ENCODE peak calls at places on chromosomes 5 and 9, in eight cellular contexts. A is pancreas, U is GM12864, I is cardiac fibroblast, Y is omental fat pad, G is OCI-LY7, J is body of pancreas, L is Calu3. R is an unnamed sample.

GRCh38 chr5:127280494-127281220 is 9.9 kb upstream of the MEGF10 start:
- DNase-seq in A (peak; percentile 38), U (no peak), I (no peak), Y (no peak), G (no peak), J (peak; percentile 47), L (no peak), R (no peak)

GRCh38 chr9:98944130-98945074 is 695 bp downstream of the COL15A1 start:
- DNase-seq in A (peak; percentile 27), U (no peak), I (peak; percentile 22), Y (no peak), G (no peak), J (peak; percentile 25), L (peak; percentile 6), R (no peak)

GRCh38 chr9:25461416-25461815 is 216.8 kb downstream of the TUSC1 start:
- DNase-seq in A (no peak), U (no peak), I (no peak), Y (no peak), G (no peak), J (no peak), L (no peak), R (no peak)

GRCh38 chr5:36300927-36301540 is 668 bp downstream of the RANBP3L start:
- DNase-seq in A (peak; percentile 32), U (no peak), I (no peak), Y (no peak), G (no peak), J (peak; percentile 47), L (peak; percentile 7), R (no peak)

GRCh38 chr9:91536211-91536691 is 112.6 kb upstream of the NFIL3 start:
- DNase-seq in A (no peak), U (no peak), I (peak; percentile 73), Y (no peak), G (no peak), J (no peak), L (peak; percentile 14), R (no peak)

GRCh38 chr9:99054581-99054980 is 50.3 kb upstream of the TGFBR1 start:
- DNase-seq in A (no peak), U (no peak), I (no peak), Y (no peak), G (no peak), J (no peak), L (no peak), R (no peak)

GRCh38 chr5:75720882-75721281 is 3.6 kb upstream of the POC5 start:
- DNase-seq in A (no peak), U (no peak), I (no peak), Y (no peak), G (no peak), J (no peak), L (no peak), R (no peak)

GRCh38 chr5:64318175-64318574 is 152.5 kb downstream of the RNF180 start:
- DNase-seq in A (no peak), U (no peak), I (peak; percentile 15), Y (no peak), G (no peak), J (no peak), L (no peak), R (no peak)

GRCh38 chr5:73391441-73391871 is 57.1 kb downstream of the FOXD1 start:
- DNase-seq in A (no peak), U (no peak), I (peak; percentile 27), Y (no peak), G (no peak), J (no peak), L (no peak), R (no peak)

GRCh38 chr9:136771907-136772306 is 7.6 kb upstream of the LCN15 start:
- DNase-seq in A (no peak), U (no peak), I (no peak), Y (no peak), G (no peak), J (no peak), L (no peak), R (peak; percentile 11)

GRCh38 chr9:136201609-136202448 is 3.1 kb downstream of the LHX3 start:
- DNase-seq in A (no peak), U (no peak), I (no peak), Y (no peak), G (no peak), J (no peak), L (no peak), R (peak; percentile 79)

GRCh38 chr5:176500511-176500910 is 36.7 kb downstream of the RNF44 start:
- DNase-seq in A (no peak), U (no peak), I (no peak), Y (no peak), G (no peak), J (no peak), L (no peak), R (no peak)

GRCh38 chr9:109742759-109743388 is 37.1 kb upstream of the PALM2AKAP2 start:
- DNase-seq in A (no peak), U (no peak), I (no peak), Y (no peak), G (no peak), J (no peak), L (no peak), R (no peak)

GRCh38 chr5:93604119-93604963 is 21.3 kb downstream of the NR2F1 start:
- DNase-seq in A (no peak), U (no peak), I (peak; percentile 47), Y (no peak), G (no peak), J (no peak), L (no peak), R (no peak)

GRCh38 chr5:179729727-179730126 is 2.9 kb upstream of the MAML1 start:
- DNase-seq in A (no peak), U (no peak), I (no peak), Y (no peak), G (no peak), J (no peak), L (no peak), R (no peak)

GRCh38 chr9:77841739-77842386 is 189.7 kb downstream of the GNAQ start:
- DNase-seq in A (no peak), U (no peak), I (peak; percentile 48), Y (no peak), G (no peak), J (no peak), L (no peak), R (no peak)

GRCh38 chr9:126986506-126986951 is 71.9 kb downstream of the RALGPS1 start:
- DNase-seq in A (no peak), U (no peak), I (peak; percentile 26), Y (no peak), G (no peak), J (no peak), L (no peak), R (no peak)

GRCh38 chr5:10424124-10424731 is 17.5 kb upstream of the ROPN1L start:
- DNase-seq in A (no peak), U (no peak), I (peak; percentile 59), Y (no peak), G (peak; percentile 64), J (no peak), L (peak; percentile 12), R (peak; percentile 21)

GRCh38 chr9:134171316-134172197 is 7.2 kb upstream of the RNU6ATAC start:
- DNase-seq in A (no peak), U (no peak), I (peak; percentile 49), Y (no peak), G (no peak), J (no peak), L (no peak), R (no peak)

GRCh38 chr9:12697719-12698118 is 4.5 kb downstream of the TYRP1 start:
- DNase-seq in A (no peak), U (no peak), I (no peak), Y (no peak), G (no peak), J (no peak), L (no peak), R (no peak)

GRCh38 chr5:132019857-132020555 is 8.5 kb upstream of the ACSL6 start:
- DNase-seq in A (no peak), U (peak; percentile 83), I (no peak), Y (no peak), G (no peak), J (no peak), L (no peak), R (peak; percentile 79)

GRCh38 chr5:27124590-27124989 is 86.2 kb upstream of the CDH9 start:
- DNase-seq in A (no peak), U (no peak), I (peak; percentile 49), Y (no peak), G (no peak), J (no peak), L (peak; percentile 14), R (no peak)
- TF ChIP-seq CTCF in A (no peak), U (no peak), I (peak; percentile 64), Y (no peak), G (no peak), J (no peak), L (no peak), R (no peak)

GRCh38 chr9:72333758-72334157 is 31.2 kb downstream of the ZFAND5 start:
- DNase-seq in A (no peak), U (no peak), I (no peak), Y (no peak), G (peak; percentile 7), J (no peak), L (no peak), R (no peak)
- TF ChIP-seq CTCF in A (no peak), U (peak; percentile 29), I (no peak), Y (no peak), G (peak; percentile 61), J (no peak), L (no peak), R (no peak)

DNA sequence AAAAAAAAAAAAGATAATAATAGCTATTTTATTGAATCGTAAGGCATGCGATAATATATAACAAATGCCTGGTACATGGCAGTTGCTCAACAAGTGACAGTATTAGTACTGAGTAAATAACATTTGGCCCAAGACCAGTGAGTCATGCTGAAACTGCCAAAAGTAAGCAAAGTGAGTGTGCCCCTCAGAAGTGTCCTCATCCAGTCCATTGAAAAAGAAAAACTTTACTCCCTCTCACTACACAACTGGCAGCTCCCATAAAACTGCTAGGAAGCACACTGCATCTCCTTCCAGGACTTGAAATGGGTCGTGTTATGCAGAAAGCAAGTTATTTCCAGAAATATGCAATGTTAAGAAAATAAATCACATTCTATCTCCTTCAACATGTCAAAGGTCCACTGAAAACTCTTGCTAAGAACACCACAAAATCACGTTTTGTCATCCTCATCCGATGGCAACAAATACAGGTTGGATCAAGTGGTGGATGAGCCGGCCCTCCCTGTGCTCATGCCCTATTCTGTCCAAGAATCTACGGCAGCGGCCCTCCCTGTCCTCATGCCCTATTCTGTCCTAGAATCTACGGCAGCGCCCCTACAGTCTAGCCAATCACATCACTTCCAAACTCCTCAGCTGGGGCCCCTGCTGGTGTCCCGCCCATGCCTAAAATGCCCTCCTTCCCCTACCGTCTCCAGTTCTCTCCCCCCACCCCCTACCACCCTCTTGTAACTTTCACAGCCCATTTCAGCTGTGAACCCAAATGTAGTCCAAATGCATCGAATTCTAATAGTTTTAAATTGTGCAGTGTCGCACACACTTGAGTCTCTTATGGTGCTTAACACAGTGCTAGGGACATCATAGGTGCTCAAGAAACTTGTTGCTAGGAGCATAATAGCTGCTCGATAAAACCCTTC is 12.5 kb downstream of the PTCH1 start:
- DNase-seq in A (no peak), U (no peak), I (peak; percentile 74), Y (no peak), G (peak; percentile 69), J (peak; percentile 47), L (no peak), R (no peak)
- TF ChIP-seq CTCF in A (no peak), U (peak; percentile 32), I (no peak), Y (no peak), G (peak; percentile 62), J (no peak), L (no peak), R (no peak)

DNA sequence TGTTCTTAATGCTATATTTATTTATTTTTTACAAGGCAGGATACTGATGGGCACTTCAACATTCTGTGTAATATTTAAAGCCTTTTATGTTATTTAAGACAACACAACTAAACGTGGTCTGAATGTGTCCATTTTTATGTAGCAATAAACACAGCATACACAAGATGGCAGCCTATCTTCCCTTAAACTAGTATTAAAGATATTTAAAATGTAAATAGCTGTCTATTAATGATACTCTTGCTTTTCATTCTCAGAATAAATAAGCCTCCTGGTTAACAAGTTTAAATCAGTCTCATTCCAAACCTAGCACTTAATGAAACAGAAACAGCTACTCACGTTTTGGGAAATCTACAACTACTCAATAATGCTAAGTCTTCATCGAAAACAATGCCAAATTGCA is 315.7 kb downstream of the MCTP1 start:
- DNase-seq in A (no peak), U (no peak), I (peak; percentile 65), Y (no peak), G (peak; percentile 5), J (no peak), L (no peak), R (peak; percentile 13)
- TF ChIP-seq CTCF in A (no peak), U (peak; percentile 29), I (peak; percentile 33), Y (no peak), G (peak; percentile 48), J (no peak), L (no peak), R (no peak)